ENCODE peak calls at places on chromosome 1, in ten cellular contexts. One of them, this sample, is unnamed.

GRCh38 chr1:103854279-103854678 is 104.6 kb downstream of the AMY1C start:
- DNase-seq in kidney epithelial cell: no peak
- DNase-seq in transverse colon: no peak
- DNase-seq in heart left ventricle: no peak
- DNase-seq in ascending aorta: no peak
- DNase-seq in stomach: no peak
- DNase-seq in tibial artery: no peak
- DNase-seq in fibroblast of the aortic adventitia: no peak
- DNase-seq in adrenal gland: no peak
- DNase-seq in K562: no peak
- DNase-seq in this sample: no peak

GRCh38 chr1:236904874-236905741 is 99.1 kb downstream of the MT1HL1 start:
- DNase-seq in transverse colon: no peak
- DNase-seq in K562: peak
- DNase-seq in ascending aorta: no peak
- DNase-seq in heart left ventricle: no peak
- DNase-seq in stomach: no peak
- DNase-seq in tibial artery: no peak
- DNase-seq in kidney epithelial cell: peak
- DNase-seq in adrenal gland: peak
- DNase-seq in fibroblast of the aortic adventitia: peak
- DNase-seq in this sample: no peak

GRCh38 chr1:234863596-234863995 is 253.6 kb upstream of the IRF2BP2 start:
- DNase-seq in heart left ventricle: no peak
- DNase-seq in stomach: no peak
- DNase-seq in fibroblast of the aortic adventitia: peak
- DNase-seq in transverse colon: no peak
- DNase-seq in ascending aorta: no peak
- DNase-seq in kidney epithelial cell: no peak
- DNase-seq in tibial artery: no peak
- DNase-seq in K562: no peak
- DNase-seq in adrenal gland: peak
- DNase-seq in this sample: no peak

GRCh38 chr1:200030791-200031190 is 3.3 kb downstream of the NR5A2 start:
- DNase-seq in kidney epithelial cell: no peak
- DNase-seq in heart left ventricle: no peak
- DNase-seq in transverse colon: no peak
- DNase-seq in tibial artery: no peak
- DNase-seq in K562: no peak
- DNase-seq in adrenal gland: no peak
- DNase-seq in fibroblast of the aortic adventitia: no peak
- DNase-seq in ascending aorta: no peak
- DNase-seq in stomach: no peak
- DNase-seq in this sample: no peak

GRCh38 chr1:3903141-3904005 is 3.3 kb upstream of the C1orf174 start:
- DNase-seq in fibroblast of the aortic adventitia: no peak
- DNase-seq in tibial artery: no peak
- DNase-seq in ascending aorta: no peak
- DNase-seq in transverse colon: peak
- DNase-seq in adrenal gland: no peak
- DNase-seq in K562: no peak
- DNase-seq in kidney epithelial cell: no peak
- DNase-seq in heart left ventricle: peak
- DNase-seq in stomach: peak
- DNase-seq in this sample: no peak

GRCh38 chr1:56524263-56524662 is 55.1 kb downstream of the PLPP3 start:
- DNase-seq in heart left ventricle: no peak
- DNase-seq in ascending aorta: no peak
- DNase-seq in stomach: no peak
- DNase-seq in K562: no peak
- DNase-seq in tibial artery: no peak
- DNase-seq in transverse colon: no peak
- DNase-seq in kidney epithelial cell: no peak
- DNase-seq in adrenal gland: no peak
- DNase-seq in fibroblast of the aortic adventitia: no peak
- DNase-seq in this sample: no peak

GRCh38 chr1:175317309-175317708 is 124.7 kb upstream of the KIAA0040 start:
- DNase-seq in tibial artery: no peak
- DNase-seq in stomach: no peak
- DNase-seq in heart left ventricle: no peak
- DNase-seq in transverse colon: no peak
- DNase-seq in ascending aorta: no peak
- DNase-seq in kidney epithelial cell: no peak
- DNase-seq in adrenal gland: no peak
- DNase-seq in fibroblast of the aortic adventitia: no peak
- DNase-seq in K562: peak
- DNase-seq in this sample: no peak

GRCh38 chr1:169814265-169814664 is 19.6 kb upstream of the METTL18 start:
- DNase-seq in transverse colon: no peak
- DNase-seq in adrenal gland: no peak
- DNase-seq in stomach: no peak
- DNase-seq in K562: no peak
- DNase-seq in tibial artery: no peak
- DNase-seq in heart left ventricle: no peak
- DNase-seq in kidney epithelial cell: no peak
- DNase-seq in fibroblast of the aortic adventitia: no peak
- DNase-seq in ascending aorta: no peak
- DNase-seq in this sample: no peak

GRCh38 chr1:67948155-67949075 is 102.0 kb downstream of the DIRAS3 start:
- DNase-seq in heart left ventricle: no peak
- DNase-seq in ascending aorta: no peak
- DNase-seq in adrenal gland: no peak
- DNase-seq in transverse colon: no peak
- DNase-seq in kidney epithelial cell: peak
- DNase-seq in fibroblast of the aortic adventitia: peak
- DNase-seq in K562: no peak
- DNase-seq in tibial artery: no peak
- DNase-seq in stomach: no peak
- DNase-seq in this sample: no peak

GRCh38 chr1:26833432-26834405 is 7.2 kb downstream of the ZDHHC18 start:
- DNase-seq in stomach: peak
- DNase-seq in tibial artery: no peak
- DNase-seq in K562: no peak
- DNase-seq in heart left ventricle: peak
- DNase-seq in adrenal gland: no peak
- DNase-seq in kidney epithelial cell: no peak
- DNase-seq in ascending aorta: no peak
- DNase-seq in transverse colon: peak
- DNase-seq in fibroblast of the aortic adventitia: no peak
- DNase-seq in this sample: no peak

GRCh38 chr1:69441496-69441895 is 126.2 kb upstream of the LRRC7 start:
- DNase-seq in tibial artery: no peak
- DNase-seq in transverse colon: no peak
- DNase-seq in ascending aorta: no peak
- DNase-seq in K562: no peak
- DNase-seq in fibroblast of the aortic adventitia: no peak
- DNase-seq in adrenal gland: no peak
- DNase-seq in stomach: no peak
- DNase-seq in heart left ventricle: no peak
- DNase-seq in kidney epithelial cell: no peak
- DNase-seq in this sample: no peak

GRCh38 chr1:226723640-226724532 is 15.2 kb downstream of the ITPKB start:
- DNase-seq in kidney epithelial cell: no peak
- DNase-seq in K562: peak
- DNase-seq in heart left ventricle: no peak
- DNase-seq in adrenal gland: no peak
- DNase-seq in fibroblast of the aortic adventitia: peak
- DNase-seq in ascending aorta: no peak
- DNase-seq in tibial artery: no peak
- DNase-seq in stomach: no peak
- DNase-seq in transverse colon: no peak
- DNase-seq in this sample: no peak

GRCh38 chr1:114428083-114428754 is 82.8 kb downstream of the TRIM33 start:
- DNase-seq in adrenal gland: no peak
- DNase-seq in tibial artery: no peak
- DNase-seq in kidney epithelial cell: no peak
- DNase-seq in K562: no peak
- DNase-seq in stomach: no peak
- DNase-seq in ascending aorta: no peak
- DNase-seq in fibroblast of the aortic adventitia: peak
- DNase-seq in transverse colon: no peak
- DNase-seq in heart left ventricle: no peak
- DNase-seq in this sample: no peak

GRCh38 chr1:80050085-80050484 is 1043.6 kb upstream of the ADGRL4 start:
- DNase-seq in ascending aorta: no peak
- DNase-seq in tibial artery: no peak
- DNase-seq in fibroblast of the aortic adventitia: no peak
- DNase-seq in transverse colon: no peak
- DNase-seq in adrenal gland: no peak
- DNase-seq in K562: no peak
- DNase-seq in stomach: no peak
- DNase-seq in kidney epithelial cell: no peak
- DNase-seq in heart left ventricle: no peak
- DNase-seq in this sample: no peak

GRCh38 chr1:177932123-177932522 is 37.7 kb downstream of the SEC16B start:
- DNase-seq in adrenal gland: no peak
- DNase-seq in heart left ventricle: no peak
- DNase-seq in kidney epithelial cell: no peak
- DNase-seq in fibroblast of the aortic adventitia: no peak
- DNase-seq in tibial artery: no peak
- DNase-seq in ascending aorta: no peak
- DNase-seq in stomach: no peak
- DNase-seq in K562: no peak
- DNase-seq in transverse colon: no peak
- DNase-seq in this sample: no peak

GRCh38 chr1:177927021-177927596 is 42.7 kb downstream of the SEC16B start:
- DNase-seq in transverse colon: no peak
- DNase-seq in fibroblast of the aortic adventitia: peak
- DNase-seq in adrenal gland: no peak
- DNase-seq in K562: no peak
- DNase-seq in kidney epithelial cell: peak
- DNase-seq in ascending aorta: no peak
- DNase-seq in stomach: no peak
- DNase-seq in tibial artery: no peak
- DNase-seq in heart left ventricle: no peak
- DNase-seq in this sample: no peak

GRCh38 chr1:177926201-177926600 is 43.7 kb downstream of the SEC16B start:
- DNase-seq in ascending aorta: no peak
- DNase-seq in tibial artery: no peak
- DNase-seq in adrenal gland: no peak
- DNase-seq in K562: no peak
- DNase-seq in stomach: no peak
- DNase-seq in transverse colon: no peak
- DNase-seq in kidney epithelial cell: no peak
- DNase-seq in heart left ventricle: no peak
- DNase-seq in fibroblast of the aortic adventitia: no peak
- DNase-seq in this sample: no peak

GRCh38 chr1:177925006-177925405 is 44.9 kb downstream of the SEC16B start:
- DNase-seq in tibial artery: no peak
- DNase-seq in ascending aorta: no peak
- DNase-seq in fibroblast of the aortic adventitia: peak
- DNase-seq in stomach: no peak
- DNase-seq in kidney epithelial cell: no peak
- DNase-seq in adrenal gland: no peak
- DNase-seq in transverse colon: no peak
- DNase-seq in K562: no peak
- DNase-seq in heart left ventricle: no peak
- DNase-seq in this sample: no peak

DNA sequence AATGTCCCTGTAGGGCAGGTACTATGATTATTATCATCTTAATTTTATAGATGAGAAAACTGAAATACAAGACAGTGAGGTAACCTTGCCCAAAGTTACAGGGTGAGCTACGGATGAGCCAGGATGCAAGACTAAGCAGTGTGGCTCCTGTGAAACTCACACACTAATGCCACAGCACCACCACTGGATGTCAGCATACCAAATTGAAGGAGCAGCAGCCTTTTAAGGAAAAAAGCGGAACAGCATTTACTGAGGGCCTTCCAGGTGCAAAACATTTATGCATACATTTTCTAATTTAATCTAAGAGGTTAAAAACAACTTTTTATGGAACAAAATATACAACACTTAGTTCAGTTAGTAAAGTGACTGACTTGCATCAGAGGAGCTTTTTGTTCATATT is 41.7 kb downstream of the SEC16B start:
- DNase-seq in transverse colon: no peak
- DNase-seq in kidney epithelial cell: no peak
- DNase-seq in heart left ventricle: no peak
- DNase-seq in tibial artery: no peak
- DNase-seq in K562: no peak
- DNase-seq in stomach: no peak
- DNase-seq in ascending aorta: no peak
- DNase-seq in fibroblast of the aortic adventitia: no peak
- DNase-seq in adrenal gland: no peak
- DNase-seq in this sample: no peak
- TF ChIP-seq CTCF in transverse colon: no peak
- TF ChIP-seq CTCF in kidney epithelial cell: peak
- TF ChIP-seq CTCF in heart left ventricle: no peak
- TF ChIP-seq CTCF in tibial artery: no peak
- TF ChIP-seq CTCF in K562: no peak
- TF ChIP-seq CTCF in stomach: no peak
- TF ChIP-seq CTCF in ascending aorta: no peak
- TF ChIP-seq CTCF in fibroblast of the aortic adventitia: peak
- TF ChIP-seq CTCF in adrenal gland: no peak
- TF ChIP-seq CTCF in this sample: peak

DNA sequence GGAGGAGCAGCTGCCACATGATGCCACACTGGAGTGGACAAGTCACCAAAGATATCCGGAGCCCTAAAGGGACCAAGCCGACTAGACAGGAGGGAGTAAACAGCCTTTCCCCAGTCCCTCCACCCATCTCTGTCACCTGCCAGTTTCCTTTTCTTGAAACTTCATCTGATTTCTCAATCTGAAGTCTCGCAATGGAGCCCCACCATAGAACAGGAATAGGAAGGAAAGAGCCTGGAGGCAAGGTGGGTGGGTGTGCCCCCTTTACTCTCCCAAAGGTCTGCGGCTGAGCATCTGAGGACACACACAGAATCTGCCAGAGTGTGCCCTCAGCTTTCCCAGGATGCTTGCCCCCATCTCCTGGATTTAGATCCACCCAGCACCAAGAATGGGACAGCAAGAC is at the start of gene FCGR3B:
- DNase-seq in stomach: no peak
- DNase-seq in fibroblast of the aortic adventitia: no peak
- DNase-seq in kidney epithelial cell: no peak
- DNase-seq in tibial artery: no peak
- DNase-seq in ascending aorta: no peak
- DNase-seq in K562: no peak
- DNase-seq in heart left ventricle: no peak
- DNase-seq in transverse colon: no peak
- DNase-seq in adrenal gland: no peak
- DNase-seq in this sample: no peak
- H3K4me3 ChIP-seq in stomach: no peak
- H3K4me3 ChIP-seq in fibroblast of the aortic adventitia: no peak
- H3K4me3 ChIP-seq in kidney epithelial cell: no peak
- H3K4me3 ChIP-seq in tibial artery: no peak
- H3K4me3 ChIP-seq in ascending aorta: no peak
- H3K4me3 ChIP-seq in K562: no peak
- H3K4me3 ChIP-seq in heart left ventricle: no peak
- H3K4me3 ChIP-seq in transverse colon: no peak
- H3K4me3 ChIP-seq in adrenal gland: no peak
- H3K4me3 ChIP-seq in this sample: no peak

GRCh38 chr1:38608202-38608864 is 251.2 kb downstream of the RRAGC start:
- DNase-seq in stomach: no peak
- DNase-seq in adrenal gland: no peak
- DNase-seq in heart left ventricle: no peak
- DNase-seq in fibroblast of the aortic adventitia: no peak
- DNase-seq in kidney epithelial cell: no peak
- DNase-seq in ascending aorta: no peak
- DNase-seq in K562: peak
- DNase-seq in transverse colon: no peak
- DNase-seq in tibial artery: no peak
- DNase-seq in this sample: no peak
- TF ChIP-seq CTCF in stomach: no peak
- TF ChIP-seq CTCF in adrenal gland: no peak
- TF ChIP-seq CTCF in heart left ventricle: peak
- TF ChIP-seq CTCF in fibroblast of the aortic adventitia: peak
- TF ChIP-seq CTCF in kidney epithelial cell: peak
- TF ChIP-seq CTCF in ascending aorta: no peak
- TF ChIP-seq CTCF in K562: peak
- TF ChIP-seq CTCF in transverse colon: no peak
- TF ChIP-seq CTCF in tibial artery: peak
- TF ChIP-seq CTCF in this sample: peak

GRCh38 chr1:160207751-160208150 is 2.6 kb downstream of the PEA15 start:
- DNase-seq in fibroblast of the aortic adventitia: no peak
- DNase-seq in heart left ventricle: no peak
- DNase-seq in stomach: no peak
- DNase-seq in K562: no peak
- DNase-seq in adrenal gland: no peak
- DNase-seq in transverse colon: no peak
- DNase-seq in kidney epithelial cell: no peak
- DNase-seq in ascending aorta: no peak
- DNase-seq in tibial artery: no peak
- DNase-seq in this sample: no peak
- H3K4me3 ChIP-seq in fibroblast of the aortic adventitia: peak
- H3K4me3 ChIP-seq in heart left ventricle: peak
- H3K4me3 ChIP-seq in stomach: no peak
- H3K4me3 ChIP-seq in K562: no peak
- H3K4me3 ChIP-seq in adrenal gland: no peak
- H3K4me3 ChIP-seq in transverse colon: no peak
- H3K4me3 ChIP-seq in kidney epithelial cell: no peak
- H3K4me3 ChIP-seq in ascending aorta: no peak
- H3K4me3 ChIP-seq in tibial artery: no peak
- H3K4me3 ChIP-seq in this sample: no peak

This sample was measured in LNCaP clone FGC.